ENCODE peak calls at places on chromosomes 16 and 17, in six cellular contexts. G is neural crest cell; J is activated T-helper 1 cell treated with anti-CD3 and anti-CD28 coated beads, Interleukin-2, amount 50 U/mL, for 16 hours; Z is HL-60; V is stimulated activated CD8-positive, alpha-beta memory T cell treated with anti-CD3 and anti-CD28 coated beads, Interleukin-15, amount 100 ng/mL, for 1 hour; B is activated T-cell treated with anti-CD3 and anti-CD28 coated beads, Interleukin-2, amount 50 U/mL, for 72 hours. X is an unnamed sample.

GRCh38 chr17:56786989-56787482 is 46.7 kb downstream of the C17orf67 start:
- DNase-seq in V (no peak), B (peak), Z (peak), G (no peak), J (no peak), X (no peak)

GRCh38 chr17:81235822-81236740 is 2.8 kb downstream of the TEPSIN start:
- DNase-seq in G (no peak), Z (no peak), J (no peak), V (no peak), B (no peak), X (no peak)

GRCh38 chr16:86403541-86404163 is 106.7 kb upstream of the FOXF1 start:
- DNase-seq in J (no peak), V (no peak), B (no peak), Z (no peak), G (no peak), X (no peak)

GRCh38 chr17:81959362-81960129 is 1.4 kb downstream of the NOTUM start:
- DNase-seq in G (peak), J (peak), V (peak), Z (peak), B (peak), X (peak)

GRCh38 chr16:84475643-84476240 is 28.7 kb downstream of the MEAK7 start:
- DNase-seq in Z (peak), J (no peak), V (no peak), G (no peak), B (no peak), X (no peak)

GRCh38 chr16:2157480-2158261 is 2.1 kb downstream of the TRAF7 start:
- DNase-seq in J (no peak), B (no peak), G (no peak), V (no peak), Z (no peak), X (no peak)

GRCh38 chr17:47879028-47879585 is 16.9 kb upstream of the SP2 start:
- DNase-seq in J (no peak), Z (no peak), B (peak), V (no peak), G (no peak), X (no peak)

GRCh38 chr17:5410594-5411272 is 8.7 kb downstream of the NUP88 start:
- DNase-seq in B (no peak), G (no peak), Z (no peak), J (no peak), V (no peak), X (no peak)

GRCh38 chr16:1527836-1528811 is 5.3 kb upstream of the TMEM204 start:
- DNase-seq in Z (no peak), G (no peak), V (no peak), B (no peak), J (no peak), X (no peak)

GRCh38 chr16:88330971-88331890 is 51.5 kb upstream of the ZNF469 start:
- DNase-seq in J (no peak), B (no peak), Z (no peak), V (no peak), G (no peak), X (no peak)

GRCh38 chr17:2691069-2691871 is 20.3 kb downstream of the CLUH start:
- DNase-seq in G (no peak), Z (no peak), B (no peak), J (no peak), V (no peak), X (peak)

GRCh38 chr16:61148930-61149329 is 887.3 kb downstream of the CDH8 start:
- DNase-seq in Z (no peak), B (no peak), J (no peak), G (no peak), V (no peak), X (no peak)

GRCh38 chr17:57478433-57478832 is 222.1 kb downstream of the MSI2 start:
- DNase-seq in G (no peak), Z (no peak), B (no peak), J (no peak), V (no peak), X (no peak)

GRCh38 chr16:51450913-51451312 is 299.8 kb upstream of the SALL1 start:
- DNase-seq in G (no peak), Z (no peak), B (no peak), V (no peak), J (no peak), X (no peak)

GRCh38 chr17:50693041-50693682 is 14.6 kb downstream of the ANKRD40 start:
- DNase-seq in V (no peak), J (no peak), Z (no peak), B (no peak), G (no peak), X (no peak)

GRCh38 chr17:61260061-61260797 is 139.4 kb upstream of the TBX2 start:
- DNase-seq in Z (no peak), B (no peak), J (no peak), V (no peak), G (no peak), X (no peak)

GRCh38 chr16:47018223-47018891 is 44.9 kb upstream of the DNAJA2 start:
- DNase-seq in V (no peak), B (peak), J (no peak), G (peak), Z (peak), X (no peak)

GRCh38 chr16:11410382-11411058 is 65.3 kb downstream of the RMI2 start:
- DNase-seq in J (no peak), B (no peak), Z (peak), G (no peak), V (no peak), X (no peak)

GRCh38 chr17:46159686-46160085 is 33.5 kb downstream of the KANSL1 start:
- DNase-seq in G (no peak), B (no peak), Z (no peak), V (no peak), J (no peak), X (no peak)

GRCh38 chr17:82405051-82405450 is 13.1 kb upstream of the HEXD start:
- DNase-seq in B (no peak), G (no peak), J (no peak), V (no peak), Z (no peak), X (no peak)

GRCh38 chr17:21129023-21129681 is 2.4 kb downstream of the DHRS7B start:
- DNase-seq in Z (peak), V (no peak), G (no peak), B (no peak), J (no peak), X (no peak)

GRCh38 chr16:14634389-14634725 is 1.6 kb downstream of the BFAR start:
- DNase-seq in J (no peak), G (no peak), V (no peak), B (no peak), Z (no peak), X (no peak)

GRCh38 chr16:1913327-1914083 is 4.7 kb downstream of the HS3ST6 start:
- DNase-seq in G (no peak), J (no peak), B (no peak), Z (no peak), V (no peak), X (no peak)

GRCh38 chr16:59058261-59058660 is 324.1 kb upstream of the GOT2 start:
- DNase-seq in B (no peak), Z (peak), G (no peak), J (no peak), V (no peak), X (no peak)